ENCODE peak calls at places on chromosomes 2 and 18, in eight cellular contexts. X is progenitor cell of endocrine pancreas, V is fibroblast of pulmonary artery, N is HL-60, U is WTC11, W is psoas muscle, B is HFFc6, T is PC-9. M is an unnamed sample.

GRCh38 chr2:230869691-230870543 is 5.2 kb downstream of the ITM2C start:
- DNase-seq in W (no peak), U (no peak), B (no peak), N (no peak), V (no peak), X (no peak), T (no peak), M (no peak)

GRCh38 chr2:36785179-36785795 is 88.8 kb downstream of the VIT start:
- DNase-seq in U (peak), N (peak), W (peak), X (peak), B (peak), V (peak), T (peak), M (peak)

GRCh38 chr2:66561645-66562336 is 126.9 kb downstream of the MEIS1 start:
- DNase-seq in B (no peak), V (peak), U (no peak), W (no peak), X (no peak), N (no peak), T (no peak), M (no peak)

GRCh38 chr18:37453754-37454153 is 111.8 kb downstream of the CELF4 start:
- DNase-seq in X (no peak), N (no peak), U (no peak), B (no peak), W (no peak), V (peak), T (no peak), M (no peak)

GRCh38 chr2:101909760-101910159 is 82.0 kb upstream of the IL1R2 start:
- DNase-seq in T (no peak), V (no peak), W (no peak), X (no peak), N (no peak), U (no peak), B (no peak), M (no peak)

GRCh38 chr2:127003028-127003800 is 103.7 kb downstream of the BIN1 start:
- DNase-seq in T (no peak), W (no peak), X (no peak), B (no peak), V (no peak), N (no peak), U (no peak), M (no peak)

GRCh38 chr2:166803314-166803986 is 84.8 kb upstream of the XIRP2 start:
- DNase-seq in X (no peak), W (no peak), T (no peak), N (no peak), V (peak), U (no peak), B (no peak), M (no peak)

GRCh38 chr2:238920601-238921001 is 72.7 kb downstream of the TWIST2 start:
- DNase-seq in T (no peak), X (no peak), B (no peak), V (no peak), N (no peak), W (no peak), U (no peak), M (peak)

GRCh38 chr2:112019510-112019909 is 35.6 kb upstream of the TMEM87B start:
- DNase-seq in B (no peak), T (no peak), U (no peak), N (no peak), X (no peak), W (no peak), V (no peak), M (no peak)

GRCh38 chr2:212766921-212767320 is 228.3 kb upstream of the ERBB4 start:
- DNase-seq in N (no peak), X (no peak), V (no peak), U (no peak), W (no peak), T (no peak), B (no peak), M (peak)

GRCh38 chr18:62788891-62789290 is 73.5 kb downstream of the PHLPP1 start:
- DNase-seq in V (no peak), U (no peak), X (no peak), N (no peak), W (no peak), T (no peak), B (no peak), M (no peak)

GRCh38 chr2:188383158-188383557 is 91.5 kb downstream of the GULP1 start:
- DNase-seq in W (no peak), T (no peak), V (no peak), U (no peak), X (no peak), N (no peak), B (no peak), M (no peak)

GRCh38 chr2:36797324-36798070 is 101.0 kb downstream of the VIT start:
- DNase-seq in T (no peak), V (no peak), N (no peak), X (no peak), B (no peak), U (no peak), W (no peak), M (no peak)

GRCh38 chr2:102736174-102736606 is 25.6 kb upstream of the TMEM182 start:
- DNase-seq in X (no peak), N (peak), U (peak), V (no peak), W (no peak), T (peak), B (no peak), M (peak)

GRCh38 chr18:3984163-3984757 is 470.8 kb downstream of the DLGAP1 start:
- DNase-seq in V (no peak), T (no peak), U (no peak), B (no peak), X (no peak), W (no peak), N (no peak), M (no peak)

GRCh38 chr18:77316013-77316412 is 66.4 kb downstream of the GALR1 start:
- DNase-seq in V (no peak), W (no peak), N (no peak), U (no peak), B (no peak), T (no peak), X (no peak), M (no peak)

DNA sequence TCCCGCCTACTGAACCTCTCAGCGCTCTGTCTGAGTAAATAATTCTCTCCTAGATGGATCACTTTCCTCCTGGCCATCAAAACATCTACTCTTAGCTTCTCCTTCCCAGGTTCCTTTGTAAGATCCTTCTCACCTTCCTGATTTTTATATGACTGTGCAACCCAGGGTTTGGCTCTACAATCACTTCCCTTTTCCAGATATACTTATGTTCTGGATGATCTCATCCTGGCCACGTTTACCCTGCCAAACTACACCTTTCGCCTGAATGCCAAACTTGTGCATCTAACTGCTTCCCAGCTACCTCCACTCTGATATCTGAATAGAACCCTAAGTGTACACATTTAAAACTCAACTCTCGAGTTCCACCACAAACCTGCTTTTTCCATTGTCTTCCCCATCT is 290.5 kb upstream of the REV1 start:
- DNase-seq in X (no peak), V (no peak), B (no peak), T (no peak), U (no peak), W (no peak), N (no peak), M (no peak)
- TF ChIP-seq CTCF in X (no peak), V (no peak), B (no peak), T (no peak), U (no peak), W (no peak), N (no peak), M (no peak)

GRCh38 chr18:27014841-27015240 is 149.3 kb upstream of the AQP4 start:
- DNase-seq in W (no peak), T (no peak), X (no peak), V (no peak), B (no peak), N (no peak), U (no peak), M (no peak)

GRCh38 chr18:27017901-27018500 is 152.5 kb upstream of the AQP4 start:
- DNase-seq in V (peak), T (no peak), U (no peak), B (no peak), N (no peak), W (no peak), X (no peak), M (peak)
- TF ChIP-seq CTCF in V (peak), T (peak), U (peak), B (peak), N (no peak), W (peak), X (peak), M (peak)

DNA sequence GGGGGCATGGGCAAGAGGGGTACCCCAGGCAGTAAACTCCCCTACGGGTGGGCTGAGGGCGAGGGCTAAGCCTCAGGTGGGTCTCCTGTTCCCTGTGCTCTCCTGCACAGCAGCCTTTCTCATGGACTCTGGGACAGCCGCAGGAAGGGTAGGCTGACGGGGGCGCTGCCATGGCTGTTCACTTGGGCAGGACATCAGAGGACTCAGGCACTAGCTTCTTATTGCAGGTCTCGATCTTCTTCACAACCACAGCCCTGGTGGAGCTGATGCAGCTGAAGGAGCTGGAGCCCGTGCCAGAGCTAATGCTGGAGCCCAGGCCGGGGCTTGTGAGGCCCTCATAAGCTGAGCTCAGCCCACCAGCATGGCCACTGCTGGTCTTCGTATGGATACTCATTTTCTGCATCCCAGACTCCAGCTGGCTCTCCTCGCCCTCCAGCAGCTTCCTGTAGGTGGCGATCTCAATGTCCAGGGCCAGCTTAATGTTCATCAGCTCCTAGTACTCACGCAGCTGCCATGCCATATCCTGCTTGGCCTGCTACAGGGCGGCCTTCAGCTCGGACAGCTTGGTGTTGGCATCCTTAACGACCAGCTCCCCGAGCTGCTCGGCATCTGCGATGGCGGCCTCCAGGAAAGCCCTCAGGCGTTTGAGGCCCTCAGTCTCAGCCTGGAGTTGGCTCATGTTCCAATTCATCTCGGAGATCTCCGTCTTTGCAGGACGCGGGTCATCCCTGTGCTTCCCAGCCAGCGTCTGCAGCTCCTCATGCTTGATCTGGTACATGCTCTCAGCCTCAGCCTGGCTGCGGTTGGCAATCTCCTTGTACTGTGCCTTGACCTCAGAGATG is 359.8 kb upstream of the SETBP1 start:
- DNase-seq in W (peak), N (no peak), T (no peak), B (no peak), U (peak), V (no peak), X (no peak), M (no peak)
- TF ChIP-seq CTCF in W (no peak), N (no peak), T (no peak), B (no peak), U (no peak), V (no peak), X (no peak), M (no peak)

GRCh38 chr2:70498054-70498453 is 55.6 kb downstream of the TGFA start:
- DNase-seq in X (no peak), V (no peak), W (no peak), N (no peak), T (peak), U (no peak), B (peak), M (peak)
- TF ChIP-seq CTCF in X (peak), V (no peak), W (no peak), N (no peak), T (peak), U (peak), B (peak), M (peak)

DNA sequence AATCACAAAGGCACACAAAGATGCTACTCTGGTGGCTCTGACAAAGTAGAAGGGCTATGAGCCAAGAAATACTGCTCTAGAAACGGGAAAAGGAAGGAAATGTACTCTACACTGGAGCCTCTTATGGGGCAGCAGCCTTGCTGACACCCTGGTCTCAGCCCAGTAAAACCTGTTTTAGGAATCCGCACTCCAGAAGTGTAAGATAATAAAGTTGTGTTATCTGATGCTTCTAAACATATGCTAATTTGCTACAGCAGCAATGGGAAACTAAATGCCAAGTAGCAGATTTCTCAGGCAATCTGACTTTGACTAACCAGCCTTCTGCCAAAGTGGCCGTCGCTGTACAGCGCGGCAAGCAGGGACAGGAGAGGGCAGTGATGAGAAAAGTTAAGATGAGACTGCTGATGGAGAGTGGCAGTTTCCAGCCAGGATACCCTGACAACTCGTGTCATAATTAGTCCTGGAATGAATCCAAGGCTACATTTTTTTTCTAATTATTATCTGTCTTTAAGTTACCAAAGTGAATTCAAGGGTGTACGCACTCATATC is 99.0 kb downstream of the NETO1 start:
- DNase-seq in W (no peak), N (no peak), X (no peak), V (no peak), B (no peak), T (no peak), U (no peak), M (no peak)
- TF ChIP-seq CTCF in W (no peak), N (no peak), X (no peak), V (no peak), B (no peak), T (no peak), U (no peak), M (no peak)

DNA sequence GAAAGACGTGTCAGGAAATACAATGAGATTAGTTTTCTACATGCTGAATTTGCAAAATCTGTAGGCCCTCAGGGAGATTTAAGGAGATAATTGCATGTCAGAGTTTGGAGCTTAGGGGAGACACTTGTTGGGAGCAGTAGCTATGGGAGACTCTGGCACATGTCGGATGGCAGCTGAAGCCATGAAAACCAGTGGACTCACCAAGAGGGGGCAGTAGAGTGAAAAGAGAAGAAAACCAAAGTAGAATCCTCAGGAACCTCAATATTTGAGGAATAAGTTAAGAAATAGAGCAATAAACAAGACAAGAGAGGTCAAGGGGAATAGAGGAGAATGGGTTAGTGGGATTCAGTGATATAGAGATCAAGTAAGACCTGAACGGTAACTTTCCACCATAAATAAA is 24.8 kb downstream of the RUFY4 start:
- DNase-seq in N (no peak), T (no peak), X (no peak), V (no peak), W (no peak), B (no peak), U (no peak), M (peak)
- TF ChIP-seq CTCF in N (no peak), T (peak), X (no peak), V (peak), W (no peak), B (peak), U (peak), M (no peak)

GRCh38 chr2:64996914-64997313 is 7.7 kb downstream of the SLC1A4 start:
- DNase-seq in W (no peak), X (no peak), U (no peak), V (no peak), B (no peak), N (no peak), T (no peak), M (no peak)
- TF ChIP-seq CTCF in W (no peak), X (no peak), U (no peak), V (no peak), B (peak), N (no peak), T (no peak), M (no peak)

GRCh38 chr18:74040459-74041332 is 106.9 kb downstream of the FBXO15 start:
- DNase-seq in V (no peak), W (no peak), U (peak), T (no peak), X (peak), B (peak), N (peak), M (peak)
- TF ChIP-seq CTCF in V (peak), W (peak), U (peak), T (peak), X (peak), B (peak), N (peak), M (peak)

GRCh38 chr2:116510117-116510671 is 1304.3 kb upstream of the DDX18 start:
- DNase-seq in T (peak), U (no peak), B (no peak), W (no peak), X (no peak), N (peak), V (peak), M (peak)
- TF ChIP-seq CTCF in T (peak), U (peak), B (peak), W (no peak), X (peak), N (no peak), V (peak), M (peak)

GRCh38 chr2:196591004-196591403 is 48.5 kb upstream of the CCDC150 start:
- DNase-seq in W (no peak), B (no peak), X (no peak), U (no peak), V (no peak), N (no peak), T (no peak), M (no peak)

GRCh38 chr2:196592912-196593881 is 46.3 kb upstream of the CCDC150 start:
- DNase-seq in W (peak), B (peak), N (peak), T (no peak), X (peak), V (peak), U (peak), M (peak)

GRCh38 chr2:196591621-196592022 is 47.9 kb upstream of the CCDC150 start:
- DNase-seq in T (no peak), B (no peak), N (no peak), X (no peak), U (no peak), W (no peak), V (no peak), M (no peak)

GRCh38 chr2:196594158-196594557 is 45.4 kb upstream of the CCDC150 start:
- DNase-seq in V (no peak), U (no peak), N (no peak), T (no peak), B (no peak), X (no peak), W (no peak), M (no peak)

GRCh38 chr2:196592331-196592911 is 47.1 kb upstream of the CCDC150 start:
- DNase-seq in N (peak), W (no peak), T (no peak), B (peak), V (peak), U (peak), X (peak), M (peak)
- TF ChIP-seq CTCF in N (no peak), W (no peak), T (no peak), B (peak), V (peak), U (no peak), X (peak), M (no peak)

M was measured in MCF 10A.